ENCODE peak calls at places on chromosomes 5 and 9, in six cellular contexts. D is IMR-90, C is GM12878, G is HEK293T, P is K562, Q is HepG2. A is an unnamed sample.

GRCh38 chr5:168291281-168291960 is at the start of gene WWC1:
- DNase-seq in Q (peak; percentile 63), P (no peak), C (peak; percentile 31), G (peak; percentile 78), D (peak; percentile 26), A (peak; percentile 84)

GRCh38 chr5:149080294-149080693 is 17.4 kb upstream of the SH3TC2 start:
- DNase-seq in D (no peak), C (no peak), Q (no peak), G (no peak), P (no peak), A (no peak)

GRCh38 chr5:12910611-12911010 is 1006.4 kb upstream of the CTNND2 start:
- DNase-seq in D (no peak), P (no peak), Q (no peak), G (no peak), C (no peak), A (no peak)

GRCh38 chr9:3181049-3181953 is 337.4 kb upstream of the PUM3 start:
- DNase-seq in Q (peak; percentile 64), P (peak; percentile 26), D (no peak), C (no peak), G (peak; percentile 20), A (peak; percentile 48)

GRCh38 chr5:133052317-133053175 is 733 bp downstream of the HSPA4 start:
- DNase-seq in Q (no peak), D (peak; percentile 44), C (no peak), G (peak; percentile 65), P (peak; percentile 82), A (peak; percentile 52)

GRCh38 chr9:128787583-128788156 is 617 bp downstream of the TBC1D13 start:
- DNase-seq in G (no peak), D (no peak), C (no peak), Q (no peak), P (peak; percentile 36), A (peak; percentile 33)

GRCh38 chr9:92187989-92188714 is 72.9 kb upstream of the SPTLC1 start:
- DNase-seq in C (no peak), Q (no peak), G (no peak), D (no peak), P (no peak), A (no peak)

GRCh38 chr9:89974582-89974981 is 369.8 kb downstream of the GADD45G start:
- DNase-seq in C (no peak), P (no peak), G (no peak), Q (no peak), D (no peak), A (no peak)

GRCh38 chr5:9447691-9448090 is 98.2 kb downstream of the SEMA5A start:
- DNase-seq in P (no peak), D (peak; percentile 39), G (no peak), C (no peak), Q (no peak), A (no peak)

GRCh38 chr9:103281126-103281525 is 286.0 kb downstream of the CYLC2 start:
- DNase-seq in P (no peak), D (no peak), G (no peak), Q (no peak), C (no peak), A (no peak)

GRCh38 chr5:96978812-96979449 is 43.1 kb downstream of the LNPEP start:
- DNase-seq in P (no peak), G (no peak), C (no peak), D (peak; percentile 78), Q (no peak), A (no peak)

GRCh38 chr9:124350485-124351263 is 64.6 kb downstream of the PSMB7 start:
- DNase-seq in P (no peak), Q (peak; percentile 31), C (no peak), G (no peak), D (no peak), A (no peak)

DNA sequence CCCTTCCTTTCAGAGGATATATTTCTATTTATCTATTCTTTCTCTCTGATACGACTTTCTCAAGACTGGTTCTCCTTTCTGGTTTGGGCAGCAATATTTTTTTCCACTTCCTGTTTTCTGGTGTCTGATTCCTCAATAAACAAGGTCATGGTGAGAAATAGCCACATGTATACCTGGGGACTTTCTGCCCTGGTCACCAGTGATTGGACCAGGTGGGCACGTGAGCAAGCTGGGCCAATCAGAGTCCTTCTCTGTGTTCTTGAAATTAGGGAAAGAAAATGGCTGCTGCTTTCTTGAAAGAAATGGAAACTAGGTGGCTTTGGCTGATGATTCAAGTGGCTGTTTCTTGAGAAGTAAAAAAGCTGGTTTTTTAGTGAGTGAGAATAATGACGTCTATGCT is 18.4 kb upstream of the GSN start:
- DNase-seq in C (peak; percentile 40), G (no peak), D (no peak), Q (no peak), P (peak; percentile 52), A (peak; percentile 38)
- TF ChIP-seq BHLHE40 in C (no peak), G (no peak), D (no peak), Q (no peak), P (no peak), A (no peak)

GRCh38 chr9:114279693-114280092 is 43.2 kb upstream of the ORM1 start:
- DNase-seq in C (no peak), D (no peak), Q (no peak), P (no peak), G (no peak), A (no peak)

GRCh38 chr9:114275246-114275994 is 47.5 kb upstream of the ORM1 start:
- DNase-seq in D (peak; percentile 43), C (no peak), Q (no peak), G (no peak), P (no peak), A (no peak)

GRCh38 chr9:114278356-114278755 is 44.5 kb upstream of the ORM1 start:
- DNase-seq in C (no peak), G (no peak), Q (no peak), P (no peak), D (no peak), A (no peak)

GRCh38 chr9:114278881-114279570 is 43.9 kb upstream of the ORM1 start:
- DNase-seq in C (no peak), G (no peak), P (no peak), Q (no peak), D (peak; percentile 51), A (peak; percentile 85)

DNA sequence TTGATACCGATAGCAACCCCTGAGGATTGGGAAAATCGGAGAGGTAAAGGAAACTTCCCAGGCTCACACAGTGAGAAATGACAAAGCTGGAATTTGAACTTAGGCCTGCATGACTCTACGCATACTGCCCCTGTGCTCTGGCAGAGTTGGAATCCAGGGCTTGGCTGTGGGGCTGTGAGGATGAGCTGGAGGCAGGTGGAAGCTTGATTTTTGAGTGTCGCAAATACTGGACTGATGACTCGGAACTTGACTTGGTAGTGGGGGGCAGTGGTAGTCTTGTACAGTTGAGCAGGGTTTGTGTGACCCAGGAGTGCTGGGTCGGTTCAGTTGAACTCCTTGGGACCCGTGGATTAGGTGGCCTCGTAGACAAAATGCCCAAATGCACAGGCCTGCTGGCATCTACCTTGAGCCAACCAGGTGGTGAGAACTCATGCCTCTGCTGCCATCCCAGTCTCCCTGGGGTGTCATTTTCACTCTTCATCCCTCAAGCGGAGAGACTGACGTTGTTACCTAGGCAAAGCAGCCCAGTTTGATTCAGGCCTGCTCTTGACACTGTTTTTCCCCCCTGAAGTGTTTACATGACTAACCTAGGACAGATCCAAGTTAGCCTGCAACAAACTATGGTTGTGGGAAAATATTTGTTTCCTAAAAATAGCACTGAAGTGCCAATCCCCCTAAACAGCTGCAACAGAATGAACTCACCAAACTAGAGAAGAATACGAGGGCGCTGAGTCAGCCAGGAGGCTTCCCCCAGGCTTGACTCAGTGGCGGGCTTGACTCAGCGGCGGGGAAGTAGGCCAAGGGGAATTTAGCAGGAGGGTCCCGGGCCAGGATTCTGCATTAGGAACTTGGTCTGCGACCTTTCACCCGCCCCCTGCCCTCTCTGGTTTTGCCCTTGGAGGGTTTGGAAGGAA is 45.7 kb upstream of the ORM1 start:
- DNase-seq in C (no peak), P (no peak), Q (no peak), D (peak; percentile 98), G (no peak), A (no peak)
- TF ChIP-seq BHLHE40 in C (no peak), P (no peak), Q (no peak), D (peak; percentile 55), G (no peak), A (no peak)

GRCh38 chr9:88571417-88571816 is 36.4 kb downstream of the NXNL2 start:
- DNase-seq in D (no peak), Q (no peak), P (no peak), G (no peak), C (no peak), A (no peak)

GRCh38 chr9:88572684-88573083 is 37.7 kb downstream of the NXNL2 start:
- DNase-seq in Q (no peak), C (no peak), D (no peak), P (no peak), G (no peak), A (no peak)

GRCh38 chr9:88567870-88568269 is 32.9 kb downstream of the NXNL2 start:
- DNase-seq in C (peak; percentile 27), P (no peak), G (no peak), Q (no peak), D (no peak), A (no peak)
- TF ChIP-seq BHLHE40 in C (peak; percentile 43), P (no peak), G (no peak), Q (no peak), D (no peak), A (no peak)

GRCh38 chr5:100904259-100904822 is 1.3 kb upstream of the ST8SIA4 start:
- DNase-seq in D (no peak), G (peak; percentile 11), C (no peak), Q (no peak), P (peak; percentile 14), A (peak; percentile 18)

GRCh38 chr5:100900796-100901731 is 2.0 kb downstream of the ST8SIA4 start:
- DNase-seq in C (peak; percentile 82), D (peak; percentile 15), G (peak; percentile 45), Q (no peak), P (peak; percentile 40), A (no peak)

GRCh38 chr5:100901851-100902341 is 1.2 kb downstream of the ST8SIA4 start:
- DNase-seq in Q (no peak), P (peak; percentile 1), G (peak; percentile 5), C (no peak), D (no peak), A (no peak)

GRCh38 chr5:100903036-100903887 is at the start of gene ST8SIA4:
- DNase-seq in D (peak; percentile 33), C (peak; percentile 95), Q (no peak), P (peak; percentile 67), G (peak; percentile 63), A (peak; percentile 79)

DNA sequence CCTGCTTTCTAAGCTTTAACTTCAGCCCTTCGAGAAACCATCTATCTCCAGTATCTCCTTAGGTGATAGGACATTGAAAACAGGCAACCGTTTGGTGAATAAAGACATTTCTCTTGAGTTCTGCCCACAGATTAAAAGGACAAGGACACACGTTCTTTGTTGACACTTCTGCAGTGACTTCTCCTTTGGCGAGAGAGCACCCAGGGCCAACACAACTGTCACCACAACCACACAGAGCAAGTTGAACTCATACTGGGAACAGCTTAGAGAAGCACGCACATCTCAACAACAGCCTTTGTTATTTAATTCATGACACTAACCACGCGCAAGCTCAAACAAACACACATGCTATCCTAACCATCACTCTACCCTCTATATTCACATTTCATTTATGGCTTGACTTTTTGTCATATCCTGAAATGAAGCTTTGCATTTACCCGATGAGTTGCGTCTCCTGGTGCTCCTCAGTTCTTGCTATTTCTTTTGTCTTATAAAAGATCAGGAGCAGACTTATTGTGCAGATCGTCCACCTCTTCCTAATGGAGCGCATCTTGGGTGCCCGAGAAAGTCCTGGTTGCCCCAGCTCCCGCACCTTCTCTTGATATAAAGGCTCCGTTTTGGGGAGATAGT is 561 bp downstream of the ST8SIA4 start:
- DNase-seq in G (no peak), P (peak; percentile 2), C (no peak), Q (no peak), D (no peak), A (peak; percentile 16)
- TF ChIP-seq BHLHE40 in G (no peak), P (no peak), C (no peak), Q (no peak), D (no peak), A (no peak)

GRCh38 chr5:90119531-90119940 is 290.0 kb downstream of the CETN3 start:
- DNase-seq in P (no peak), Q (no peak), C (no peak), D (no peak), G (no peak), A (peak; percentile 25)
- TF ChIP-seq BHLHE40 in P (no peak), Q (no peak), C (no peak), D (no peak), G (no peak), A (no peak)